ENCODE peak calls at places on chromosomes 12 and 14, in seven cellular contexts. Z is mucosa of descending colon; Q is cardiac muscle cell; X is fibroblast of mammary gland; O is CD8-positive, alpha-beta memory T cell; W is WERI-Rb-1; Y is AG09309. J is an unnamed sample.

GRCh38 chr14:32028599-32028998 is 48.5 kb upstream of the ARHGAP5 start:
- DNase-seq in Y (no peak), X (peak; percentile 77), Z (no peak), O (no peak), Q (no peak), W (no peak), J (peak; percentile 14)

GRCh38 chr12:6612247-6612646 is 5.1 kb upstream of the CHD4 start:
- DNase-seq in Y (no peak), O (peak; percentile 55), Z (no peak), X (no peak), W (no peak), Q (no peak), J (no peak)

GRCh38 chr14:62957562-62957961 is 87.7 kb downstream of the KCNH5 start:
- DNase-seq in W (no peak), Q (no peak), O (no peak), Y (peak; percentile 7), Z (no peak), X (peak; percentile 98), J (peak; percentile 96)

GRCh38 chr12:114274131-114274530 is 131.8 kb downstream of the TBX5 start:
- DNase-seq in Q (no peak), X (peak; percentile 31), Z (no peak), Y (no peak), O (no peak), W (no peak), J (no peak)

GRCh38 chr12:33654313-33654712 is 214.7 kb upstream of the SYT10 start:
- DNase-seq in X (no peak), Z (no peak), Y (no peak), Q (no peak), O (no peak), W (no peak), J (no peak)

GRCh38 chr12:51785906-51786305 is 62.6 kb downstream of the FIGNL2 start:
- DNase-seq in Y (no peak), Q (no peak), O (no peak), X (no peak), W (no peak), Z (no peak), J (no peak)

GRCh38 chr12:110311903-110312302 is 30.9 kb downstream of the ATP2A2 start:
- DNase-seq in Y (no peak), X (no peak), W (no peak), Q (no peak), Z (no peak), O (no peak), J (no peak)

GRCh38 chr14:35287481-35288013 is 4.6 kb upstream of the PSMA6 start:
- DNase-seq in O (no peak), X (peak; percentile 38), Q (no peak), Z (no peak), Y (no peak), W (no peak), J (no peak)

GRCh38 chr12:121590476-121591143 is 9.8 kb upstream of the KDM2B start:
- DNase-seq in O (peak; percentile 84), W (no peak), Q (peak; percentile 12), Y (no peak), Z (no peak), X (peak; percentile 87), J (peak; percentile 29)

GRCh38 chr12:62606654-62607053 is 140.0 kb downstream of the MON2 start:
- DNase-seq in X (no peak), O (no peak), Z (no peak), W (no peak), Y (no peak), Q (no peak), J (no peak)

DNA sequence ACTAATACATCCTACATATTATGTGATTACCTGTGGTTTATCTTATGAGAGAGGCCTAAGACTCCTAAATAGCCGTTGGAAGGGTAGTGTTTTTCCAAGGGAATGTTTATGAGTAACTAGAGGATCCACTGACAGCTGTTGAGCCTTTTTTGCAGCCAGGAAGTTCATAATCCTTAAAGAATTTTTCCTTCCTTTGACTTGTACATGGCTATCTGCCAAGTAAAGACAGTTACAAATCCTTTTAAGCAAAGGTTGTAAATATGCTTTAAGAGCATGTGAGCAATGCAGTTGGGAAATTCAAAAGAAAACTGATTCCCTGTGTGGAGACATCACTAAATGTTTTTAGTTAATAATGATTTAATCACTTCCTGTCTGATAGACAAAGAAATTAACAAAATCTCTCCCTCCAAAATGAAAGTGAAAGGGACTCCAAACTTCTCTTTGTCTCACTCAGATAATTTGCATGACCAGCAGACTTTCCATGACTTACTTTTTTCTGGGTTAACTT is 333.8 kb downstream of the PDZRN4 start:
- DNase-seq in Q (no peak), W (no peak), Y (peak; percentile 54), O (no peak), Z (no peak), X (peak; percentile 85), J (peak; percentile 84)
- H3K4me3 ChIP-seq in Q (no peak overlapping the region), W (no peak overlapping the region), Y (no peak overlapping the region), O (no peak overlapping the region), Z (no peak overlapping the region), X (no peak overlapping the region), J (no peak overlapping the region)

GRCh38 chr14:65723348-65723747 is 310.8 kb downstream of the FUT8 start:
- DNase-seq in W (no peak), O (no peak), X (no peak), Y (no peak), Q (no peak), Z (no peak), J (no peak)
- H3K4me3 ChIP-seq in W (no peak overlapping the region), O (no peak overlapping the region), X (no peak overlapping the region), Y (no peak overlapping the region), Q (no peak overlapping the region), Z (no peak overlapping the region), J (no peak overlapping the region)

GRCh38 chr14:101705733-101706508 is 55.6 kb upstream of the PPP2R5C start:
- DNase-seq in Y (no peak), O (peak; percentile 73), W (no peak), Q (peak; percentile 39), Z (peak; percentile 87), X (no peak), J (peak; percentile 8)
- H3K4me3 ChIP-seq in Y (no peak overlapping the region), O (no peak overlapping the region), W (no peak overlapping the region), Q (no peak overlapping the region), Z (no peak overlapping the region), X (no peak overlapping the region), J (no peak overlapping the region)

GRCh38 chr12:56631790-56632700 is 1.9 kb upstream of the BAZ2A start:
- DNase-seq in O (peak; percentile 39), W (peak; percentile 82), Q (peak; percentile 80), Y (no peak), X (peak; percentile 37), Z (peak; percentile 91), J (peak; percentile 17)
- H3K4me3 ChIP-seq in O (no peak overlapping the region), W (peak overlapping the region; percentile 41), Q (peak overlapping the region; percentile 6), Y (peak overlapping the region; percentile 1), X (peak overlapping the region; percentile 1), Z (no peak overlapping the region), J (no peak overlapping the region)

DNA sequence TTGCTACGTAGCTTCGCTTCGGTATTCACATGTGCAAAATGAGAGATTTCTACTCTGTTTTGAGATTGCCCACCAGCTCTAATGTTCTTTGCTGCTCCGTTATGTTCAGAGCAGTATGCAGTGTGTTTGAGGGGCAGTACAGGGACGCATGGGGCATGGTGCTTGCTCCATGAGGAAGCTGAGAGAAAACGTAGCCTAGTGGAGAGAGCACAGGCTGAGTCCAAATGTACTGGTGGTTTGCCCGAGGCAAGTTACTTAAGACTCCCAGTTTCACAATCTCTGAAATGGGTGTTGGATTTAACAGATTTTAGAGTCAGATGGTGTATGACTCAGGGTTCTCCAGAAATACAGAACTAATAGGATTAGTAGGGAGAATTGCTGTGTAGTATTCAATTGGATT is 310.5 kb downstream of the ETNK1 start:
- DNase-seq in Y (no peak), X (peak; percentile 74), W (no peak), Z (no peak), O (no peak), Q (no peak), J (no peak)
- H3K4me3 ChIP-seq in Y (no peak overlapping the region), X (peak overlapping the region; percentile 12), W (no peak overlapping the region), Z (no peak overlapping the region), O (no peak overlapping the region), Q (no peak overlapping the region), J (peak overlapping the region; percentile 25)

DNA sequence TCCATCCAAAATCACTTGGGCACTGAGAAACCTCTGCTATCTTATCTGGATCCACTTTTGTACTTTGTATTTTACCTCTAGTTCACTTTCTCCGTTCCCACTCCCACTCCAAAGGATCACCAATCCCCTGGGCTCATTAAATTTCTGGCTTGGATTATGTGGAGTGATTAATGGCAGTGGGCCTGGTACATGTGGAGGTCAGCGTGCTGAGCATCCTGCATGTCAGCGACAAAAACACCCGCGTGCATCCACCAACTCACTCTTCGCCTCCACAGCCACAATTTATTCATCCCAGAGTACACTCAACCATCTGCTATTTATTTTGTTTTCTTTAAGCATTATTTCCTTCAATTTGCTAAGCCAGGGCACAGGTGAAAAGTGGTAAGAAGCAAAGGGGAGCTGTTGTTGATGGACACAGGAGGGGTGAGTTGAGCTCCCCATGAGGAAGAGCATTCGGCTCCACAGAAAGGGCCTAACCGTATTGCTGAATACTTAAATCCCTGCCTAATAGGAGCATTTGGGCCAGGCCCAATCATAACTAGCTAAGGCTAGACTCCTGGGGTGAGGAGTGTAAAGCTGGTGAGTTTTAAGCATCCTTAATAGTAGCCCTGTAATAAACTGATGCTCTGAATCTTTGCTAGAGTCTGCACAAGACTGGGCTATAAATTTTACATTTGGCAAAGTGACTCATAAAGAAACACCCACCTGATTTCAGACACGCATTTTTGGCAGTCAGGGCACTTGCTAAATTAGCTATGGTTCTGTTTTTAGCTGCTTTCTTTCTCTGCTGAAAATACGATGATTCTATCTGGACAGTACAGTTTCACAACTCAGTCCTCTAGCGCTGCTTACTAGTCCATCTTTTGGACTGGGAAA is 137.8 kb downstream of the SLC25A21 start:
- DNase-seq in Q (no peak), X (peak; percentile 88), Y (peak; percentile 69), O (no peak), Z (no peak), W (no peak), J (peak; percentile 86)
- H3K4me3 ChIP-seq in Q (no peak overlapping the region), X (no peak overlapping the region), Y (no peak overlapping the region), O (no peak overlapping the region), Z (no peak overlapping the region), W (no peak overlapping the region), J (no peak overlapping the region)

DNA sequence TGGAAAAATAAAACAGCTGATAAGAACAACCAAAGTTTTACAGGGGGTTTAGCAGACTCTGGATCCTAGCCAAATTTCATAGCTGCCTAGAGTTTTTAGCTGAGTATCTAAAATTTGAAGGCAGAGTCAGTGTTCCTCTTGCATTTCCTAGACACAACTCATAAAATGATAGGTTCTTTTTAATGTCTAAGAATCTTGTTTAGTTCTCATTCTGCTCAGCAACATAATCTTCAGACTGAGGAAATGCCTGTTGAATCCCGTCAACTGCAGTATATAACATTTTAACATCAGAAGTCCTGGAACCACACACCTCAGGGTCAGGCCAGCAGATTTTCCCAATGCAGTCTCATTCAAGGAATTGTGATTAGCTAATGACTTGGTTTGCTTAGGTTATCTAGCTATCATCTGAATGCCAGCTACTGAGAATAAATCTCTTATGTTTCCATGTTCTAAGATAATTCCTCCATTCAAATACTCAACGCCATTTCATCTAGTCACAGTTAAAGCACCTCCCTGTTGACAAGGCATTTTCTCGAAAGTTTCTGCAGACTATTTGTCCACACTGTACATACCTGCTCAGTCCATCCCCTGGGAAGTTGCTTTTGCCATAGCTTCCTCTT is 411.6 kb downstream of the BCAT1 start:
- DNase-seq in O (no peak), X (no peak), Z (no peak), W (no peak), Q (peak; percentile 34), Y (no peak), J (no peak)
- H3K4me3 ChIP-seq in O (no peak overlapping the region), X (no peak overlapping the region), Z (no peak overlapping the region), W (no peak overlapping the region), Q (no peak overlapping the region), Y (no peak overlapping the region), J (no peak overlapping the region)